ENCODE peak calls at places on chromosomes 3 and 15, in six cellular contexts. Y is globus pallidus; N is activated CD4-positive, alpha-beta T cell treated with anti-CD3 and anti-CD28 coated beads, Interleukin-2, amount 50 U/mL, for 4 hours; Z is NCI-H1092 treated with DMSO at 0.1 percent for 48 hours; X is SJSA1; V is NCI-H774. E is an unnamed sample.
A peak's percentile ranks its signal among the peaks of the same experiment; 100 is the strongest.

GRCh38 chr3:86951343-86951742 is 39.6 kb downstream of the VGLL3 start:
- DNase-seq in X (no peak), V (no peak), Y (no peak), Z (no peak), N (no peak), E (no peak)

GRCh38 chr15:80825361-80826030 is 46.3 kb downstream of the CEMIP start:
- DNase-seq in V (peak; percentile 47), X (no peak), N (no peak), Z (peak; percentile 16), Y (no peak), E (no peak)

GRCh38 chr3:27657404-27657803 is 64.7 kb downstream of the EOMES start:
- DNase-seq in X (no peak), Z (no peak), N (no peak), Y (no peak), V (no peak), E (no peak)

GRCh38 chr3:108404409-108404808 is 106.0 kb downstream of the MYH15 start:
- DNase-seq in Z (no peak), X (no peak), V (no peak), Y (no peak), N (no peak), E (no peak)

GRCh38 chr3:169534439-169534838 is 129.1 kb downstream of the MECOM start:
- DNase-seq in N (no peak), Z (no peak), Y (no peak), X (no peak), V (no peak), E (no peak)

GRCh38 chr15:80183886-80184285 is 31.1 kb downstream of the FAH start:
- DNase-seq in V (no peak), Y (no peak), N (no peak), X (no peak), Z (no peak), E (no peak)

GRCh38 chr3:105233056-105233455 is 133.7 kb upstream of the ALCAM start:
- DNase-seq in V (no peak), Y (no peak), X (no peak), N (no peak), Z (no peak), E (no peak)

GRCh38 chr3:119620899-119621298 is 23.2 kb downstream of the PLA1A start:
- DNase-seq in X (no peak), Y (no peak), N (no peak), V (no peak), Z (no peak), E (no peak)

GRCh38 chr3:126706631-126707030 is 2.6 kb downstream of the CHCHD6 start:
- DNase-seq in V (no peak), X (no peak), N (no peak), Y (no peak), Z (no peak), E (no peak)

GRCh38 chr15:51731549-51732267 is 5.7 kb downstream of the LYSMD2 start:
- DNase-seq in N (no peak), V (no peak), X (no peak), Y (peak; percentile 70), Z (no peak), E (no peak)

GRCh38 chr3:24494616-24495333 is at the start of gene THRB:
- DNase-seq in X (peak; percentile 60), Z (peak; percentile 37), N (no peak), Y (peak; percentile 55), V (peak; percentile 51), E (no peak)

GRCh38 chr15:72339777-72340177 is 19.8 kb upstream of the CELF6 start:
- DNase-seq in N (no peak), Z (peak; percentile 38), X (no peak), Y (peak; percentile 16), V (peak; percentile 13), E (no peak)

GRCh38 chr15:72502220-72502809 is 28.2 kb downstream of the ARIH1 start:
- DNase-seq in N (no peak), Z (no peak), Y (peak; percentile 7), V (no peak), X (no peak), E (no peak)

GRCh38 chr3:73513260-73513659 is 111.5 kb downstream of the PDZRN3 start:
- DNase-seq in Y (no peak), V (no peak), N (no peak), Z (no peak), X (no peak), E (no peak)

GRCh38 chr3:18868911-18869689 is 279.2 kb upstream of the KCNH8 start:
- DNase-seq in N (no peak), Z (no peak), V (no peak), Y (no peak), X (no peak), E (no peak)

GRCh38 chr3:39260957-39261356 is 18.9 kb downstream of the CX3CR1 start:
- DNase-seq in Y (peak; percentile 65), X (peak; percentile 78), N (peak; percentile 42), V (no peak), Z (peak; percentile 21), E (no peak)

GRCh38 chr3:52315006-52315405 is 1.1 kb upstream of the DNAH1 start:
- DNase-seq in Z (no peak), Y (no peak), X (no peak), N (no peak), V (no peak), E (no peak)

GRCh38 chr3:52707585-52707984 is 1.7 kb downstream of the SPCS1 start:
- DNase-seq in V (no peak), Z (no peak), X (no peak), Y (no peak), N (no peak), E (no peak)

GRCh38 chr15:46222861-46223260 is 588.0 kb downstream of the SQOR start:
- DNase-seq in Z (no peak), V (no peak), Y (no peak), X (no peak), N (no peak), E (no peak)

GRCh38 chr3:180743813-180744212 is 64.5 kb upstream of the CCDC39 start:
- DNase-seq in X (no peak), Z (peak; percentile 95), Y (no peak), V (no peak), N (no peak), E (no peak)

GRCh38 chr3:136916200-136916599 is 41.6 kb upstream of the IL20RB start:
- DNase-seq in Z (no peak), Y (no peak), N (no peak), V (no peak), X (no peak), E (no peak)

GRCh38 chr15:48856947-48857346 is 21.0 kb upstream of the EID1 start:
- DNase-seq in V (no peak), X (peak; percentile 85), Z (no peak), Y (no peak), N (no peak), E (no peak)

GRCh38 chr3:159923961-159924360 is 64.7 kb upstream of the IL12A start:
- DNase-seq in X (no peak), Z (no peak), Y (no peak), V (no peak), N (no peak), E (no peak)

GRCh38 chr3:29525254-29525881 is 244.5 kb downstream of the RBMS3 start:
- DNase-seq in N (no peak), Z (peak; percentile 18), X (no peak), Y (peak; percentile 22), V (no peak), E (peak; percentile 67)

GRCh38 chr3:55655544-55655943 is 168.4 kb upstream of the WNT5A start:
- DNase-seq in V (no peak), N (no peak), X (no peak), Y (no peak), Z (no peak), E (no peak)

GRCh38 chr3:64732570-64732969 is 44.8 kb upstream of the ADAMTS9 start:
- DNase-seq in Y (no peak), Z (no peak), N (no peak), X (no peak), V (no peak), E (no peak)

GRCh38 chr15:62053439-62054085 is 6.7 kb downstream of the VPS13C start:
- DNase-seq in V (no peak), Z (no peak), Y (no peak), X (no peak), N (no peak), E (no peak)

GRCh38 chr15:81899024-81899423 is 146.8 kb downstream of the MEX3B start:
- DNase-seq in X (no peak), N (no peak), Y (no peak), Z (no peak), V (no peak), E (no peak)

GRCh38 chr15:57510647-57511046 is 81.1 kb upstream of the MYZAP start:
- DNase-seq in Z (peak; percentile 88), X (no peak), V (peak; percentile 78), N (no peak), Y (no peak), E (no peak)

GRCh38 chr15:93231261-93231939 is 142.4 kb upstream of the RGMA start:
- DNase-seq in Z (no peak), X (no peak), Y (no peak), V (no peak), N (no peak), E (no peak)

GRCh38 chr15:28103402-28103801 is 4.3 kb upstream of the OCA2 start:
- DNase-seq in N (no peak), X (no peak), Z (no peak), V (no peak), Y (no peak), E (no peak)

GRCh38 chr15:66912001-66912400 is 153.4 kb upstream of the SMAD3 start:
- DNase-seq in Z (no peak), Y (peak; percentile 40), V (no peak), N (no peak), X (no peak), E (no peak)

GRCh38 chr15:80915462-80915861 is 74.2 kb downstream of the MESD start:
- DNase-seq in Y (no peak), V (no peak), X (no peak), N (no peak), Z (no peak), E (no peak)

GRCh38 chr3:71228156-71228885 is 355.2 kb downstream of the FOXP1 start:
- DNase-seq in Y (no peak), Z (no peak), N (no peak), V (no peak), X (no peak), E (peak; percentile 61)

GRCh38 chr3:132032959-132033358 is 1.9 kb downstream of the CPNE4 start:
- DNase-seq in Z (no peak), V (no peak), X (no peak), Y (no peak), N (no peak), E (no peak)

GRCh38 chr3:172476339-172476738 is 28.1 kb upstream of the GHSR start:
- DNase-seq in Z (no peak), X (no peak), N (no peak), Y (no peak), V (peak; percentile 14), E (no peak)

GRCh38 chr3:195069501-195070251 is 201.3 kb downstream of the XXYLT1 start:
- DNase-seq in N (no peak), Z (no peak), X (no peak), Y (no peak), V (no peak), E (no peak)

E was measured in NCI-H1436.